ENCODE peak calls at places on chromosomes 6 and 20, in seven cellular contexts. One of them, this sample, is unnamed.

GRCh38 chr6:157909282-157909664 is 72.4 kb upstream of the SYNJ2 start:
- DNase-seq in HepG2: no peak
- DNase-seq in left lung: no peak
- DNase-seq in naive thymus-derived CD4-positive, alpha-beta T cell: no peak
- DNase-seq in right cardiac atrium: no peak
- DNase-seq in suprapubic skin: no peak
- DNase-seq in substantia nigra: no peak
- DNase-seq in this sample: no peak

GRCh38 chr6:68716605-68717004 is 81.5 kb downstream of the ADGRB3 start:
- DNase-seq in HepG2: no peak
- DNase-seq in left lung: no peak
- DNase-seq in naive thymus-derived CD4-positive, alpha-beta T cell: no peak
- DNase-seq in right cardiac atrium: no peak
- DNase-seq in suprapubic skin: no peak
- DNase-seq in substantia nigra: no peak
- DNase-seq in this sample: no peak

GRCh38 chr6:160462551-160463109 is 114.5 kb downstream of the SLC22A3 start:
- DNase-seq in HepG2: no peak
- DNase-seq in left lung: no peak
- DNase-seq in naive thymus-derived CD4-positive, alpha-beta T cell: peak; percentile 87
- DNase-seq in right cardiac atrium: no peak
- DNase-seq in suprapubic skin: no peak
- DNase-seq in substantia nigra: no peak
- DNase-seq in this sample: no peak

GRCh38 chr20:53828673-53829085 is 235.0 kb upstream of the ZNF217 start:
- DNase-seq in HepG2: no peak
- DNase-seq in left lung: no peak
- DNase-seq in naive thymus-derived CD4-positive, alpha-beta T cell: no peak
- DNase-seq in right cardiac atrium: no peak
- DNase-seq in suprapubic skin: no peak
- DNase-seq in substantia nigra: no peak
- DNase-seq in this sample: no peak

GRCh38 chr20:32470025-32470861 is 112.1 kb downstream of the ASXL1 start:
- DNase-seq in HepG2: peak; percentile 71
- DNase-seq in left lung: peak; percentile 90
- DNase-seq in naive thymus-derived CD4-positive, alpha-beta T cell: no peak
- DNase-seq in right cardiac atrium: peak; percentile 85
- DNase-seq in suprapubic skin: no peak
- DNase-seq in substantia nigra: no peak
- DNase-seq in this sample: no peak

GRCh38 chr6:167744681-167745659 is 81.7 kb upstream of the AFDN start:
- DNase-seq in HepG2: no peak
- DNase-seq in left lung: no peak
- DNase-seq in naive thymus-derived CD4-positive, alpha-beta T cell: no peak
- DNase-seq in right cardiac atrium: no peak
- DNase-seq in suprapubic skin: no peak
- DNase-seq in substantia nigra: no peak
- DNase-seq in this sample: no peak

GRCh38 chr20:9149087-9149486 is 80.2 kb downstream of the PLCB4 start:
- DNase-seq in HepG2: no peak
- DNase-seq in left lung: no peak
- DNase-seq in naive thymus-derived CD4-positive, alpha-beta T cell: no peak
- DNase-seq in right cardiac atrium: no peak
- DNase-seq in suprapubic skin: no peak
- DNase-seq in substantia nigra: no peak
- DNase-seq in this sample: no peak

GRCh38 chr20:44423480-44423879 is 52.2 kb upstream of the TTPAL start:
- DNase-seq in HepG2: no peak
- DNase-seq in left lung: no peak
- DNase-seq in naive thymus-derived CD4-positive, alpha-beta T cell: no peak
- DNase-seq in right cardiac atrium: no peak
- DNase-seq in suprapubic skin: no peak
- DNase-seq in substantia nigra: no peak
- DNase-seq in this sample: no peak

GRCh38 chr6:116461563-116462507 is 660 bp downstream of the CALHM6 start:
- DNase-seq in HepG2: no peak
- DNase-seq in left lung: peak; percentile 94
- DNase-seq in naive thymus-derived CD4-positive, alpha-beta T cell: peak; percentile 71
- DNase-seq in right cardiac atrium: peak; percentile 62
- DNase-seq in suprapubic skin: peak; percentile 76
- DNase-seq in substantia nigra: peak; percentile 16
- DNase-seq in this sample: no peak

GRCh38 chr6:104187616-104188015 is 672.1 kb downstream of the HACE1 start:
- DNase-seq in HepG2: no peak
- DNase-seq in left lung: no peak
- DNase-seq in naive thymus-derived CD4-positive, alpha-beta T cell: no peak
- DNase-seq in right cardiac atrium: no peak
- DNase-seq in suprapubic skin: no peak
- DNase-seq in substantia nigra: no peak
- DNase-seq in this sample: no peak

GRCh38 chr6:89792881-89793280 is 26.7 kb downstream of the MDN1 start:
- DNase-seq in HepG2: peak; percentile 52
- DNase-seq in left lung: no peak
- DNase-seq in naive thymus-derived CD4-positive, alpha-beta T cell: no peak
- DNase-seq in right cardiac atrium: no peak
- DNase-seq in suprapubic skin: no peak
- DNase-seq in substantia nigra: no peak
- DNase-seq in this sample: no peak

GRCh38 chr20:19986419-19986818 is 30.7 kb upstream of the NAA20 start:
- DNase-seq in HepG2: no peak
- DNase-seq in left lung: no peak
- DNase-seq in naive thymus-derived CD4-positive, alpha-beta T cell: no peak
- DNase-seq in right cardiac atrium: no peak
- DNase-seq in suprapubic skin: no peak
- DNase-seq in substantia nigra: no peak
- DNase-seq in this sample: no peak

GRCh38 chr6:44415424-44415823 is 27.9 kb downstream of the CDC5L start:
- DNase-seq in HepG2: no peak
- DNase-seq in left lung: no peak
- DNase-seq in naive thymus-derived CD4-positive, alpha-beta T cell: no peak
- DNase-seq in right cardiac atrium: no peak
- DNase-seq in suprapubic skin: no peak
- DNase-seq in substantia nigra: no peak
- DNase-seq in this sample: no peak

GRCh38 chr6:27129917-27130316 is 117.6 kb upstream of the PRSS16 start:
- DNase-seq in HepG2: no peak
- DNase-seq in left lung: no peak
- DNase-seq in naive thymus-derived CD4-positive, alpha-beta T cell: no peak
- DNase-seq in right cardiac atrium: no peak
- DNase-seq in suprapubic skin: no peak
- DNase-seq in substantia nigra: no peak
- DNase-seq in this sample: no peak

GRCh38 chr6:135236319-135236718 is 55.2 kb downstream of the MYB start:
- DNase-seq in HepG2: no peak
- DNase-seq in left lung: no peak
- DNase-seq in naive thymus-derived CD4-positive, alpha-beta T cell: no peak
- DNase-seq in right cardiac atrium: no peak
- DNase-seq in suprapubic skin: no peak
- DNase-seq in substantia nigra: no peak
- DNase-seq in this sample: no peak

GRCh38 chr6:135234492-135234780 is 53.3 kb downstream of the MYB start:
- DNase-seq in HepG2: no peak
- DNase-seq in left lung: no peak
- DNase-seq in naive thymus-derived CD4-positive, alpha-beta T cell: no peak
- DNase-seq in right cardiac atrium: no peak
- DNase-seq in suprapubic skin: no peak
- DNase-seq in substantia nigra: no peak
- DNase-seq in this sample: no peak

GRCh38 chr6:135235716-135236115 is 54.6 kb downstream of the MYB start:
- DNase-seq in HepG2: no peak
- DNase-seq in left lung: no peak
- DNase-seq in naive thymus-derived CD4-positive, alpha-beta T cell: no peak
- DNase-seq in right cardiac atrium: no peak
- DNase-seq in suprapubic skin: no peak
- DNase-seq in substantia nigra: no peak
- DNase-seq in this sample: no peak

GRCh38 chr6:135233676-135234491 is 52.8 kb downstream of the MYB start:
- DNase-seq in HepG2: no peak
- DNase-seq in left lung: no peak
- DNase-seq in naive thymus-derived CD4-positive, alpha-beta T cell: no peak
- DNase-seq in right cardiac atrium: no peak
- DNase-seq in suprapubic skin: no peak
- DNase-seq in substantia nigra: no peak
- DNase-seq in this sample: no peak

DNA sequence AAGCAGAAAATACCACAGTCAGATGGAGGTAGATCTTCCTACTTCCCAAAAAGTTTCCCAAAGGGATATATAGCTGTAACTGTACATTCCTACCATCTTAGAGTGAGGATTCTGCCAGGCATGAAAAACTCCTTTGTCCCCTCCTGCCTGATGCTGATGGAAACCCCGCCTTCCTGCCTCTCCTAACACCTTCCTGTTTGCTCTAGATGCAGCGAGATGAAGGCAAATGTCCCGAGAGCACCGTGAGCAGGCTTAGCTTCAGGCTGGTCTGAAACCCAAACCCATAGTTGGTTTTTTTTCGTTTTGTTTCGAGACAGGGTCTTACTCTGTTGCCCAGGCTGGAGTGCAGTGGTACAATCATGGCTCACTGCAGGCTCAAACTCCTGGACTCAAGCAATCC is 55.6 kb downstream of the MYB start:
- DNase-seq in HepG2: no peak
- DNase-seq in left lung: no peak
- DNase-seq in naive thymus-derived CD4-positive, alpha-beta T cell: no peak
- DNase-seq in right cardiac atrium: no peak
- DNase-seq in suprapubic skin: no peak
- DNase-seq in substantia nigra: no peak
- DNase-seq in this sample: no peak
- H3K27ac ChIP-seq in HepG2: no peak overlapping the region
- H3K27ac ChIP-seq in left lung: no peak overlapping the region
- H3K27ac ChIP-seq in naive thymus-derived CD4-positive, alpha-beta T cell: no peak overlapping the region
- H3K27ac ChIP-seq in right cardiac atrium: no peak overlapping the region
- H3K27ac ChIP-seq in suprapubic skin: no peak overlapping the region
- H3K27ac ChIP-seq in substantia nigra: no peak overlapping the region
- H3K27ac ChIP-seq in this sample: no peak overlapping the region

GRCh38 chr20:51500311-51500710 is 42.2 kb downstream of the NFATC2 start:
- DNase-seq in HepG2: no peak
- DNase-seq in left lung: no peak
- DNase-seq in naive thymus-derived CD4-positive, alpha-beta T cell: peak; percentile 38
- DNase-seq in right cardiac atrium: no peak
- DNase-seq in suprapubic skin: peak; percentile 21
- DNase-seq in substantia nigra: no peak
- DNase-seq in this sample: no peak

GRCh38 chr20:51498765-51499540 is 43.6 kb downstream of the NFATC2 start:
- DNase-seq in HepG2: no peak
- DNase-seq in left lung: no peak
- DNase-seq in naive thymus-derived CD4-positive, alpha-beta T cell: no peak
- DNase-seq in right cardiac atrium: no peak
- DNase-seq in suprapubic skin: peak; percentile 56
- DNase-seq in substantia nigra: no peak
- DNase-seq in this sample: no peak

GRCh38 chr20:51496964-51497363 is 45.6 kb downstream of the NFATC2 start:
- DNase-seq in HepG2: no peak
- DNase-seq in left lung: no peak
- DNase-seq in naive thymus-derived CD4-positive, alpha-beta T cell: no peak
- DNase-seq in right cardiac atrium: no peak
- DNase-seq in suprapubic skin: no peak
- DNase-seq in substantia nigra: no peak
- DNase-seq in this sample: no peak

GRCh38 chr20:51495921-51496545 is 46.5 kb downstream of the NFATC2 start:
- DNase-seq in HepG2: no peak
- DNase-seq in left lung: no peak
- DNase-seq in naive thymus-derived CD4-positive, alpha-beta T cell: no peak
- DNase-seq in right cardiac atrium: no peak
- DNase-seq in suprapubic skin: peak; percentile 13
- DNase-seq in substantia nigra: no peak
- DNase-seq in this sample: no peak

DNA sequence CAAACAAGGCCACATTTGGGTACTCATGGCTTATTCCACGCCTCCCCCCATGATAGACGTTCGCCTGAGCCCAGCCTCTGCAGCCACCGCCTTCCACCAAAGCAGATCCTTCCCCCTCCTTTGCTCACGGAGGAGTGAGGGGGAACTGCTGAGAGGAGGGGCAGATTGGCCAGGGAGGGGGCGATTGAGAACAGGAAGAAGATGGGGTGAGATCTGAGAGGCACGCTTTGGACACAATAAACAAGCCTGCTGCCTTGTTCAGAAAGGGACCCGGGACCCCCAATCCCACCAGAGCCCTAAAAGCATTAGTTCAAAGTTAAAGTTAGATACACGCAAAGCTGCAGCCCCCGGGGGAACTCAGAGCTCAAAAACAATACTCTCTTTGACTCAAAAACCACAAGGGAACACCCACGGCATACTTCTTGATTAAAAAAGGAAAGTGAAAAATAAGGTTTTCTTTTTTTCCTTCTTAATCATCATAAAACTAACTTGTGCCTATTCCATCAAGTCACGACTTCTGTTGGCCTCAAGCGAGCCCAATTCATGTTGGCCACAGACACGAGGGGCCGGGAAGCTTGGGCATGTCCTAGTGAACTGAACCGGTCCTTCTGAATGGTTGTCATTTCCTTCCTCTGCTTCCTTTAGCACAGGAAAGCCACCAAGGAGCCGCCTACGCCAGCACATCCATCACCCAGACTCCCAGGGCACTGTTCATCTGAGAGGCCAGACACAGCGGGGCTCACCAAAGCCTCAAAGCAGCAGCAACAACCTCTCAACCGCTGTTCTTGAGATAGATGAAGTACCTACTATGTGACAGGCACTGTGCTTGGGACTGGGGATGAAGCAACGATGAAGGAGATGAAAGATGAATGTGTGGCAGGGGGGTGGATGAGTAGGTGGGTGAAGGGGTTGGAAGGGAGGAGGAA is 44.7 kb downstream of the NFATC2 start:
- DNase-seq in HepG2: no peak
- DNase-seq in left lung: no peak
- DNase-seq in naive thymus-derived CD4-positive, alpha-beta T cell: peak; percentile 56
- DNase-seq in right cardiac atrium: peak; percentile 45
- DNase-seq in suprapubic skin: peak; percentile 74
- DNase-seq in substantia nigra: no peak
- DNase-seq in this sample: no peak
- H3K27ac ChIP-seq in HepG2: no peak overlapping the region
- H3K27ac ChIP-seq in left lung: peak overlapping the region; percentile 45
- H3K27ac ChIP-seq in naive thymus-derived CD4-positive, alpha-beta T cell: peak overlapping the region; percentile 71
- H3K27ac ChIP-seq in right cardiac atrium: no peak overlapping the region
- H3K27ac ChIP-seq in suprapubic skin: no peak overlapping the region
- H3K27ac ChIP-seq in substantia nigra: no peak overlapping the region
- H3K27ac ChIP-seq in this sample: peak overlapping the region; percentile 2

GRCh38 chr20:37850724-37851123 is 52.2 kb upstream of the VSTM2L start:
- DNase-seq in HepG2: no peak
- DNase-seq in left lung: no peak
- DNase-seq in naive thymus-derived CD4-positive, alpha-beta T cell: no peak
- DNase-seq in right cardiac atrium: no peak
- DNase-seq in suprapubic skin: no peak
- DNase-seq in substantia nigra: no peak
- DNase-seq in this sample: no peak
- H3K27ac ChIP-seq in HepG2: no peak overlapping the region
- H3K27ac ChIP-seq in left lung: no peak overlapping the region
- H3K27ac ChIP-seq in naive thymus-derived CD4-positive, alpha-beta T cell: no peak overlapping the region
- H3K27ac ChIP-seq in right cardiac atrium: peak overlapping the region; percentile 45
- H3K27ac ChIP-seq in suprapubic skin: no peak overlapping the region
- H3K27ac ChIP-seq in substantia nigra: no peak overlapping the region
- H3K27ac ChIP-seq in this sample: no peak overlapping the region

DNA sequence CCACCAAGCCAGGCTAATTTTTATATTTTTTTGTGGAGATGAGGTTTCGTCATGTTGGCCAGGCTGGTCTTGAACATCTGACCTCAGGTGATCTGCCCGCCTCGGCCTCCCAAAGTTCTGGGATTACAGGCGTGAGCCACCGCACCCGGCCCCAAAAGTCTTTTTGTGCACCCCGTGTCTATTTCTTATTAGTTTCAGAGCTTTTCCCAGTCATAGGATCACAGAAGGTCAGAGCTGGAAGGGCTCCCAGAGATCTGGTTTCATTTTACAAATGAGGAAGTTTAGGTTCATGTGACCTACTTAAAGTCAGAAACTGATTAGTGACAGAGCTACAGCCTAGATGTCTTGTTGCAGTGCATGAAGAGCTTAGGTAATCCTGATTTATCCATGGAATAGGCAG is 1.6 kb upstream of the OGFRL1 start:
- DNase-seq in HepG2: no peak
- DNase-seq in left lung: peak; percentile 54
- DNase-seq in naive thymus-derived CD4-positive, alpha-beta T cell: no peak
- DNase-seq in right cardiac atrium: no peak
- DNase-seq in suprapubic skin: no peak
- DNase-seq in substantia nigra: no peak
- DNase-seq in this sample: no peak
- H3K27ac ChIP-seq in HepG2: no peak overlapping the region
- H3K27ac ChIP-seq in left lung: peak overlapping the region; percentile 98
- H3K27ac ChIP-seq in naive thymus-derived CD4-positive, alpha-beta T cell: no peak overlapping the region
- H3K27ac ChIP-seq in right cardiac atrium: no peak overlapping the region
- H3K27ac ChIP-seq in suprapubic skin: peak overlapping the region; percentile 92
- H3K27ac ChIP-seq in substantia nigra: peak overlapping the region; percentile 90
- H3K27ac ChIP-seq in this sample: peak overlapping the region; percentile 97